ENCODE peak calls at places on chromosomes 13 and 19, in eight cellular contexts. X, Q, H, R, U, C, W and S are unnamed samples.

GRCh38 chr19:9431475-9431874 is 3.9 kb downstream of the ZNF266 start:
- DNase-seq in X (peak; percentile 87), Q (no peak), H (no peak), R (no peak), U (peak; percentile 35), C (peak; percentile 89), W (no peak), S (peak; percentile 43)

GRCh38 chr13:58081301-58081820 is 449.8 kb downstream of the PCDH17 start:
- DNase-seq in X (no peak), Q (no peak), H (no peak), R (no peak), U (no peak), C (no peak), W (no peak), S (no peak)

GRCh38 chr19:8363803-8364771 is at the start of gene ANGPTL4:
- DNase-seq in X (peak; percentile 68), Q (peak; percentile 78), H (no peak), R (peak; percentile 74), U (peak; percentile 77), C (peak; percentile 86), W (peak; percentile 69), S (peak; percentile 64)

GRCh38 chr13:48890386-48890785 is 85.3 kb upstream of the FNDC3A start:
- DNase-seq in X (no peak), Q (no peak), H (no peak), R (no peak), U (no peak), C (no peak), W (no peak), S (no peak)

GRCh38 chr13:77896536-77896935 is 22.1 kb downstream of the EDNRB start:
- DNase-seq in X (no peak), Q (peak; percentile 50), H (no peak), R (no peak), U (no peak), C (no peak), W (no peak), S (no peak)

GRCh38 chr19:1057185-1057857 is 9.6 kb upstream of the ARHGAP45 start:
- DNase-seq in X (no peak), Q (no peak), H (no peak), R (no peak), U (no peak), C (peak; percentile 46), W (no peak), S (no peak)

GRCh38 chr13:42836930-42837329 is 55.5 kb downstream of the FAM216B start:
- DNase-seq in X (no peak), Q (no peak), H (no peak), R (no peak), U (no peak), C (no peak), W (peak; percentile 3), S (no peak)

GRCh38 chr19:10553943-10554381 is 10.3 kb downstream of the ATG4D start:
- DNase-seq in X (no peak), Q (no peak), H (no peak), R (no peak), U (no peak), C (peak; percentile 36), W (no peak), S (no peak)

GRCh38 chr13:114067381-114067885 is 65.0 kb downstream of the RASA3 start:
- DNase-seq in X (no peak), Q (no peak), H (no peak), R (peak; percentile 18), U (no peak), C (peak; percentile 88), W (no peak), S (no peak)

GRCh38 chr19:10290439-10290875 is 705 bp downstream of the ICAM5 start:
- DNase-seq in X (peak; percentile 59), Q (no peak), H (no peak), R (no peak), U (no peak), C (peak; percentile 62), W (no peak), S (no peak)

GRCh38 chr19:46299004-46299509 is 2.2 kb downstream of the HIF3A start:
- DNase-seq in X (no peak), Q (peak; percentile 77), H (peak; percentile 96), R (peak; percentile 96), U (peak; percentile 98), C (no peak), W (peak; percentile 95), S (no peak)

GRCh38 chr19:57841364-57841763 is 8.3 kb upstream of the ZNF587 start:
- DNase-seq in X (no peak), Q (no peak), H (no peak), R (no peak), U (no peak), C (no peak), W (no peak), S (no peak)

GRCh38 chr13:105353654-105354053 is 1181.8 kb downstream of the EFNB2 start:
- DNase-seq in X (no peak), Q (no peak), H (no peak), R (no peak), U (no peak), C (no peak), W (no peak), S (no peak)

GRCh38 chr13:99206226-99206625 is 5.6 kb downstream of the UBAC2 start:
- DNase-seq in X (no peak), Q (no peak), H (no peak), R (no peak), U (no peak), C (no peak), W (no peak), S (no peak)

GRCh38 chr19:21492932-21493906 is 12.2 kb upstream of the ZNF429 start:
- DNase-seq in X (no peak), Q (peak; percentile 87), H (no peak), R (no peak), U (no peak), C (no peak), W (no peak), S (no peak)

GRCh38 chr19:33355535-33355934 is 18.0 kb upstream of the CEBPG start:
- DNase-seq in X (no peak), Q (no peak), H (no peak), R (no peak), U (no peak), C (no peak), W (no peak), S (no peak)

GRCh38 chr19:11096210-11096841 is 7.1 kb downstream of the LDLR start:
- DNase-seq in X (no peak), Q (peak; percentile 27), H (no peak), R (peak; percentile 33), U (peak; percentile 68), C (peak; percentile 67), W (no peak), S (no peak)

GRCh38 chr13:99264053-99264452 is 5.9 kb upstream of the GPR18 start:
- DNase-seq in X (no peak), Q (no peak), H (no peak), R (no peak), U (no peak), C (peak; percentile 71), W (no peak), S (no peak)

DNA sequence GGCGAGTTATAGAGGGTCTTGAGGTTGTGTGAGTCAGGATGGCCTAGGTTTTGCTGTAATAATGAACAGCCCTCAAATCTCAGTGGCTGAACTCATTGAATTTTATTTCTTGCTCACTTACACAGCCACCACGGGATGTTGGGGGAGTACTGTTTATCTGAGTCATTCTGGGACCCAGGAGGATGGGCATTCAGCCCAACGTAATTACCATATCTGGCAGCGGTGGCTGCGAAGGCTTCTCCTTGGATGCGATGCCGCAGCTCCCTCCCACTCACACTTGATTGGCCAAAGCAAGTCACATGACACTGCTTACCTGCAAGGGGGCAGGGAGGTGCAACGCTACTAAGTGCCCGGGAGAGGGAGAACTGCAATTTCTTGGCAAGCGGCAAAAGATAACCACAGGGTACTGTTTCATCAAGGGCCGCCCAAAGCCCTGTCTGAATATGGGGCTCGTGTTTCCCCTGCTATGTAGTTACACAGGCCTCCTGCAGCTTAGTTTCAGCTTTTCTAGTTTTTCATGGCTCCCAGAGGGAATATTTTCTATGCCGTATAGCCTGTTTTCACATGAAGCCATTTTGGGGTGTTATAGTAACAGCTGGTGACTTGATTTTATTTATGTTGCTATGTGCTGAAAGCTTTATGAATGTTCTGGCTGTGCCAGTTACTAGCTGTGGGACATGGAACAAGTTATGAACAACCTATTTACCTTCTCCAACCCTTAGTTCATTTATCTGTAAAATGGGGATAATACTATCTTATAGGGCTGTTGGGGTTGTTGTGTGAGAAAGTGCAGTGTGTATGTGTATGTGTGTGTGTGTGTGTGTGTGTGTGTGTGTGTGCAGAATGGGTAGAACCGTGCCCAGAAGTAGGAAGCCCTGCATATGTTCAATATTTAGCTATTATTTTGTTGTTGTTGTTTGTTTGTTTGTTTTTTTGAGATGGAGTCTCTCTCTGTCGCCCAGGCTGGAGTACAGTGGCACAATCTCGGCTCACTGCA is 20.1 kb downstream of the ZSWIM9 start:
- DNase-seq in X (peak; percentile 88), Q (no peak), H (no peak), R (no peak), U (no peak), C (peak; percentile 64), W (no peak), S (peak; percentile 41)
- TF ChIP-seq CTCF in X (peak; percentile 45), Q (no peak), H (peak; percentile 12), R (no peak), U (no peak), C (no peak), W (no peak), S (peak; percentile 19)

DNA sequence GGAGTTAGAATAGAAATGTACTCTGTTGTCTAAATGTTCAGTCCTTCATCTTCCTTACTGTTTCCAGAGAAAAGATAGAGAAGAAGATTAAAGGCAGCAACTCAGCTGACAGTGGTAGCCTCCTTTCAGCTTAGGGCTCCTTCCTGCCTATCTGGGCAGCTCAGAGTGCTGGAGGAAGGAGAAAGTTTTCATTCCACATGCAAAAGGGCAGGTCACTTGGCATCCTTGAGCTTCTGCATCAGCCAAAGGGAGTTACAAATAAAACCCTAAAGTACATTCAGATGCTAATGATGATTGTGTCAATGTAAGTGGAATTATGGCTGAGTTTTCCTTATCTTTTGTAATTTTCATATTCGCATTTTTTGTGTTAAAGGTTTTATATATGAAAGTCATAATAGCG is 58.9 kb downstream of the ESD start:
- DNase-seq in X (no peak), Q (no peak), H (no peak), R (no peak), U (no peak), C (no peak), W (no peak), S (no peak)
- TF ChIP-seq CTCF in X (no peak), Q (no peak), H (no peak), R (no peak), U (no peak), C (no peak), W (no peak), S (no peak)

GRCh38 chr19:23055501-23055900 is 52.5 kb upstream of the ZNF728 start:
- DNase-seq in X (no peak), Q (no peak), H (no peak), R (no peak), U (no peak), C (no peak), W (no peak), S (no peak)
- TF ChIP-seq CTCF in X (no peak), Q (no peak), H (no peak), R (no peak), U (no peak), C (no peak), W (no peak), S (no peak)

DNA sequence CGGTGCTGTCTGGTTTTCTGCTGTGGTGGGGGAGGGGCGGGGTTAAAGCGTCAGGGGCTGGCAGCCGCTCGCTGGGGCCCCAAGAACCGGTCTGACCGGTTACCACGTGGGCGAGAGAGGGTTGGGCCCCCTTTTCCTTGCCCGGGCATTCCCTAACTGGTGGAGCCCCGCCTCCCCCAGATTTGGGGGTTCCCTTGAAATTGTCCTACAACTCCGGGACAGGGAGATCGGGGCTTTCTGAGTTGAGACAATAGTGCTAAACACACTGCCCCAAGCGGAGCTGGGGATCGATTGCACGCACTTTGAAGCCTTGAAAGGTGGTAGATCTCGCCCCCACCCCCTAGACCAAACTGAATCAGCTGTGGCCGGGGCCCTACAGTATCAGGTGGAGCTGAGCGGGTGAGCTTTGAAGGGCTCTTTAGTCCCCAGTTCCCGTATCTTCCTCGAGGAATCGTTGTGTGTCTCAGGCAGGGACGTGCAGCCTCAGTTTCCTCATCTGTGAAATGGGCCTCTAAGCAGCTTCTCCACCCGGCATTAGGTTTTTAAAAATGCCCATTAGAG is 4.8 kb downstream of the IER2 start:
- DNase-seq in X (peak; percentile 94), Q (peak; percentile 39), H (peak; percentile 90), R (peak; percentile 72), U (peak; percentile 54), C (peak; percentile 79), W (no peak), S (peak; percentile 69)
- TF ChIP-seq CTCF in X (no peak), Q (no peak), H (peak; percentile 18), R (no peak), U (no peak), C (no peak), W (peak; percentile 15), S (no peak)